ENCODE peak calls at places on chromosomes 12 and 14, in six cellular contexts. One of them, this sample, is unnamed.

GRCh38 chr14:51525705-51526104 is 126.0 kb upstream of the FRMD6 start:
- DNase-seq in pancreas: no peak
- DNase-seq in GM06990: no peak
- DNase-seq in AG09309: no peak
- DNase-seq in glutamatergic neuron: no peak
- DNase-seq in psoas muscle: no peak
- DNase-seq in this sample: no peak

GRCh38 chr12:64534672-64535199 is 75.6 kb upstream of the RASSF3 start:
- DNase-seq in pancreas: no peak
- DNase-seq in GM06990: no peak
- DNase-seq in AG09309: no peak
- DNase-seq in glutamatergic neuron: no peak
- DNase-seq in psoas muscle: no peak
- DNase-seq in this sample: no peak

GRCh38 chr12:17992002-17992656 is 97.9 kb downstream of the RERGL start:
- DNase-seq in pancreas: no peak
- DNase-seq in GM06990: no peak
- DNase-seq in AG09309: peak; percentile 21
- DNase-seq in glutamatergic neuron: peak; percentile 34
- DNase-seq in psoas muscle: no peak
- DNase-seq in this sample: peak; percentile 24

GRCh38 chr14:77866932-77867331 is 67.0 kb downstream of the ADCK1 start:
- DNase-seq in pancreas: no peak
- DNase-seq in GM06990: no peak
- DNase-seq in AG09309: no peak
- DNase-seq in glutamatergic neuron: no peak
- DNase-seq in psoas muscle: peak; percentile 29
- DNase-seq in this sample: no peak

GRCh38 chr14:40003773-40004172 is 571.5 kb upstream of the FBXO33 start:
- DNase-seq in pancreas: no peak
- DNase-seq in GM06990: no peak
- DNase-seq in AG09309: no peak
- DNase-seq in glutamatergic neuron: no peak
- DNase-seq in psoas muscle: no peak
- DNase-seq in this sample: no peak

GRCh38 chr14:55381040-55381439 is 30.6 kb downstream of the ATG14 start:
- DNase-seq in pancreas: no peak
- DNase-seq in GM06990: no peak
- DNase-seq in AG09309: no peak
- DNase-seq in glutamatergic neuron: no peak
- DNase-seq in psoas muscle: no peak
- DNase-seq in this sample: no peak

GRCh38 chr14:80300351-80300750 is 89.0 kb upstream of the DIO2 start:
- DNase-seq in pancreas: no peak
- DNase-seq in GM06990: no peak
- DNase-seq in AG09309: no peak
- DNase-seq in glutamatergic neuron: no peak
- DNase-seq in psoas muscle: no peak
- DNase-seq in this sample: no peak

GRCh38 chr14:103846569-103847438 is 571 bp downstream of the PPP1R13B start:
- DNase-seq in pancreas: peak; percentile 52
- DNase-seq in GM06990: peak; percentile 47
- DNase-seq in AG09309: no peak
- DNase-seq in glutamatergic neuron: peak; percentile 34
- DNase-seq in psoas muscle: peak; percentile 75
- DNase-seq in this sample: peak; percentile 66

GRCh38 chr14:73834258-73834620 is 17.4 kb upstream of the PTGR2 start:
- DNase-seq in pancreas: no peak
- DNase-seq in GM06990: no peak
- DNase-seq in AG09309: no peak
- DNase-seq in glutamatergic neuron: no peak
- DNase-seq in psoas muscle: no peak
- DNase-seq in this sample: no peak

GRCh38 chr12:18281941-18282340 is 20.6 kb downstream of the PIK3C2G start:
- DNase-seq in pancreas: no peak
- DNase-seq in GM06990: no peak
- DNase-seq in AG09309: no peak
- DNase-seq in glutamatergic neuron: no peak
- DNase-seq in psoas muscle: no peak
- DNase-seq in this sample: no peak

GRCh38 chr12:75294797-75295196 is 35.3 kb downstream of the CAPS2 start:
- DNase-seq in pancreas: no peak
- DNase-seq in GM06990: no peak
- DNase-seq in AG09309: no peak
- DNase-seq in glutamatergic neuron: no peak
- DNase-seq in psoas muscle: no peak
- DNase-seq in this sample: no peak

GRCh38 chr14:100864206-100864605 is 38.3 kb downstream of the MEG3 start:
- DNase-seq in pancreas: no peak
- DNase-seq in GM06990: no peak
- DNase-seq in AG09309: no peak
- DNase-seq in glutamatergic neuron: no peak
- DNase-seq in psoas muscle: no peak
- DNase-seq in this sample: no peak

GRCh38 chr12:20434993-20435392 is 66.7 kb downstream of the PDE3A start:
- DNase-seq in pancreas: no peak
- DNase-seq in GM06990: no peak
- DNase-seq in AG09309: no peak
- DNase-seq in glutamatergic neuron: no peak
- DNase-seq in psoas muscle: no peak
- DNase-seq in this sample: no peak

GRCh38 chr12:88519802-88520435 is 60.4 kb downstream of the KITLG start:
- DNase-seq in pancreas: no peak
- DNase-seq in GM06990: no peak
- DNase-seq in AG09309: no peak
- DNase-seq in glutamatergic neuron: no peak
- DNase-seq in psoas muscle: no peak
- DNase-seq in this sample: no peak

GRCh38 chr12:101647711-101648110 is 49.7 kb upstream of the CHPT1 start:
- DNase-seq in pancreas: no peak
- DNase-seq in GM06990: no peak
- DNase-seq in AG09309: no peak
- DNase-seq in glutamatergic neuron: no peak
- DNase-seq in psoas muscle: no peak
- DNase-seq in this sample: no peak

GRCh38 chr12:82862069-82862841 is 175.5 kb downstream of the TMTC2 start:
- DNase-seq in pancreas: no peak
- DNase-seq in GM06990: no peak
- DNase-seq in AG09309: peak; percentile 55
- DNase-seq in glutamatergic neuron: no peak
- DNase-seq in psoas muscle: no peak
- DNase-seq in this sample: no peak

GRCh38 chr14:104688755-104689619 is at the start of gene INF2:
- DNase-seq in pancreas: peak; percentile 63
- DNase-seq in GM06990: peak; percentile 66
- DNase-seq in AG09309: no peak
- DNase-seq in glutamatergic neuron: peak; percentile 37
- DNase-seq in psoas muscle: peak; percentile 76
- DNase-seq in this sample: peak; percentile 93

GRCh38 chr12:120956579-120957360 is 21.6 kb upstream of the HNF1A start:
- DNase-seq in pancreas: no peak
- DNase-seq in GM06990: no peak
- DNase-seq in AG09309: no peak
- DNase-seq in glutamatergic neuron: no peak
- DNase-seq in psoas muscle: no peak
- DNase-seq in this sample: no peak

GRCh38 chr12:112303004-112303403 is 79.2 kb downstream of the HECTD4 start:
- DNase-seq in pancreas: no peak
- DNase-seq in GM06990: peak; percentile 80
- DNase-seq in AG09309: peak; percentile 23
- DNase-seq in glutamatergic neuron: no peak
- DNase-seq in psoas muscle: no peak
- DNase-seq in this sample: peak; percentile 77

GRCh38 chr12:12804432-12804886 is 8.7 kb upstream of the DDX47 start:
- DNase-seq in pancreas: no peak
- DNase-seq in GM06990: no peak
- DNase-seq in AG09309: peak; percentile 80
- DNase-seq in glutamatergic neuron: no peak
- DNase-seq in psoas muscle: no peak
- DNase-seq in this sample: no peak

GRCh38 chr14:104117341-104118005 is 20.9 kb upstream of the KIF26A start:
- DNase-seq in pancreas: no peak
- DNase-seq in GM06990: no peak
- DNase-seq in AG09309: no peak
- DNase-seq in glutamatergic neuron: peak; percentile 19
- DNase-seq in psoas muscle: peak; percentile 42
- DNase-seq in this sample: no peak

GRCh38 chr14:42806909-42807315 is 1200.2 kb downstream of the LRFN5 start:
- DNase-seq in pancreas: no peak
- DNase-seq in GM06990: no peak
- DNase-seq in AG09309: no peak
- DNase-seq in glutamatergic neuron: no peak
- DNase-seq in psoas muscle: no peak
- DNase-seq in this sample: no peak

GRCh38 chr12:64187370-64187769 is 34.7 kb downstream of the KICS2 start:
- DNase-seq in pancreas: no peak
- DNase-seq in GM06990: no peak
- DNase-seq in AG09309: peak; percentile 24
- DNase-seq in glutamatergic neuron: no peak
- DNase-seq in psoas muscle: no peak
- DNase-seq in this sample: no peak

GRCh38 chr12:94566345-94566744 is 84.0 kb downstream of the TMCC3 start:
- DNase-seq in pancreas: no peak
- DNase-seq in GM06990: no peak
- DNase-seq in AG09309: no peak
- DNase-seq in glutamatergic neuron: no peak
- DNase-seq in psoas muscle: no peak
- DNase-seq in this sample: no peak

GRCh38 chr14:63179383-63179782 is 24.9 kb upstream of the RHOJ start:
- DNase-seq in pancreas: no peak
- DNase-seq in GM06990: no peak
- DNase-seq in AG09309: no peak
- DNase-seq in glutamatergic neuron: no peak
- DNase-seq in psoas muscle: peak; percentile 54
- DNase-seq in this sample: no peak

DNA sequence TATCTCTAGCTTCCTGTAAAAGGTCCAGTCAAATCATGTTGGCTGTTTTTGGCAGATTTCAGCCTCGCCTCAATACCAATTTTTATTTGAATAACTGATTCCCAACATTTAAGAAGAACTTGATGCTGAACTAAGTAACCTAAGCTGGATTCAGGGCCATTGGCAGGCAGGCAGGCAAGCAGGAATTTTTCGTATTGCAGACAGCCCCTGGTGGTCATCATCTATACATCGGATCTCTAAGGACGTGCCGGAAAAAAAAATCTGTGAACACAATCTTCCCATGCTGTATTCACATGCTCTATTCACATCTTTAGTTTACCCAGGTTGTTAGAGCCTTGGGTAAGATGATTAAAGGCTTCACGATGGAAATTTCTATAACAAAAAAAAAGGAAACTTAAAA is 7.0 kb downstream of the VCPKMT start:
- DNase-seq in pancreas: no peak
- DNase-seq in GM06990: no peak
- DNase-seq in AG09309: no peak
- DNase-seq in glutamatergic neuron: peak; percentile 27
- DNase-seq in psoas muscle: no peak
- DNase-seq in this sample: no peak
- TF ChIP-seq CTCF in pancreas: no peak
- TF ChIP-seq CTCF in GM06990: no peak
- TF ChIP-seq CTCF in AG09309: peak; percentile 22
- TF ChIP-seq CTCF in glutamatergic neuron: peak; percentile 65
- TF ChIP-seq CTCF in psoas muscle: no peak
- TF ChIP-seq CTCF in this sample: no peak

DNA sequence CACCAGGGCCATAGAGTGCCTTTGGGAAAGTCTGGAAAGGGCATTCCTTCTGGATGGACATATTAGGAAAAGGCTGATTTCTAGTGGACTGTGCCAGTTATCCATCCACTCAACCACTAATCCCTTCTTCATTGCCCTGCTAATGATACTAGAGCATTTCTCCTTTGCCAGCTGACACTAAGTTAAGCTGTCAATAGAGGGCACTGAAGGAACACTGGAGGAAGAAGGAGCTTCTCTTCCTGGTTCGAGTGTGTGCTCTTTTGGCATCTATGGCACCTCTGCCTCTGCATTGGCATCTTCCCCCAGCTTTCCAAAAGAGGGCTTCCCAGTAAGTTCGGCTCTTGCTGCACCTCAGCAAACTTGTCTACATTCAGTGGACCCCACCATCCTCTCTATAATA is 165.4 kb downstream of the DERA start:
- DNase-seq in pancreas: no peak
- DNase-seq in GM06990: no peak
- DNase-seq in AG09309: no peak
- DNase-seq in glutamatergic neuron: no peak
- DNase-seq in psoas muscle: no peak
- DNase-seq in this sample: peak; percentile 18
- TF ChIP-seq CTCF in pancreas: no peak
- TF ChIP-seq CTCF in GM06990: peak; percentile 52
- TF ChIP-seq CTCF in AG09309: peak; percentile 37
- TF ChIP-seq CTCF in glutamatergic neuron: no peak
- TF ChIP-seq CTCF in psoas muscle: no peak
- TF ChIP-seq CTCF in this sample: peak; percentile 39

DNA sequence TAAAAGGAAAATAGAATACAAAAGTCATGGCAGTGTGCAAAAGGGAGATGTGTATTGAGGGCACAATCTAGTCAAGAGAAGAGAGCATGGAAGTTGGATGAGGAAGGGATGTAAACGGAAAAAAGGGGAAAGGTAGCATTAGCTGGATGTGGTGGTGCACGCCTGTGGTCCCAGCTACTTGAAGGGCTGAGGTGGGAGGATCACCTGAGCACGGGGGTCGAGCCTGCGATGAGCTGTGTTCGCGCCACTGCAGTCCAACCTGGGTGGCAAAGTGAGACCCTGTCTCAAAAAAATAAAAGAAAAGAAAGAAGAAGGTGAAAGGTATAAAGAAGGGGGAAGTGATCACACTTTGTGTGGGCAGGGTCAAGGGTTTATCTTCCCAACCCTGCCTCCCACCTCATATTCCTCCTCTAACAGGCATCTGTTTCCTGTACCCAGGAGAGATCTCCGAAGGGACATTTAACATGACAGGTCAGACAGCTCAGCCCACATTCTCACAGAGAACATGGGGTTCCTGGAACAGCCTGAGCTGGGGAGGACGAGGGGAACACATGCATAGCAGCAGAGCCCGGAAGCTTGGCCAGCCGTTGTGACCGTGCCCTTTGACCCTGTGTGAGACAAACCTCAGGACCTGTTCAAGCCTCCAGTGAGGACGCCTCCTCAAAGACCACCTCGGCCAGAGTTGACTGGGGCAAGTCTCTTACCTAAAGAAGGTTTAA is 8.9 kb downstream of the RNASE11 start:
- DNase-seq in pancreas: no peak
- DNase-seq in GM06990: no peak
- DNase-seq in AG09309: no peak
- DNase-seq in glutamatergic neuron: no peak
- DNase-seq in psoas muscle: no peak
- DNase-seq in this sample: no peak
- TF ChIP-seq CTCF in pancreas: no peak
- TF ChIP-seq CTCF in GM06990: no peak
- TF ChIP-seq CTCF in AG09309: no peak
- TF ChIP-seq CTCF in glutamatergic neuron: no peak
- TF ChIP-seq CTCF in psoas muscle: no peak
- TF ChIP-seq CTCF in this sample: no peak

DNA sequence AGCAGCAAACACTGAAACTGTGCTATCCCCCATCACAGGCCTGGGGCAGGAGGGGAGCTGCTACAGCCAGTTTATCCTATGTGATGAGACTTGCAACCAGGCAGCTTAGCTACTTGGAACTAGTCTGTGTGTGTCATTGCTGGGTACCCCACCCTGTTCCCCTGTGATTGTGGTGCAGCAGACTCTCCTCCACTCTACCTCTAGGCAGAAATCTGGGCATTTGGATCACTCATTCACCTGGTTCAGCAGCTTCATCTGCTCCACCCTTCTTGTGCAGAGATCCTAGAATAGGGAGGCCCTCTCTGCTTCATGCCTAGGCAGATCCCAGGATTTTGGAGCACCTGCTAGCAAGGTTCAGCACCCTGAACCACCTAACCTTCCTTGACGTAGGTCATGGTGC is 8.8 kb downstream of the TAS2R13 start:
- DNase-seq in pancreas: no peak
- DNase-seq in GM06990: no peak
- DNase-seq in AG09309: no peak
- DNase-seq in glutamatergic neuron: no peak
- DNase-seq in psoas muscle: no peak
- DNase-seq in this sample: no peak
- TF ChIP-seq CTCF in pancreas: no peak
- TF ChIP-seq CTCF in GM06990: no peak
- TF ChIP-seq CTCF in AG09309: no peak
- TF ChIP-seq CTCF in glutamatergic neuron: no peak
- TF ChIP-seq CTCF in psoas muscle: no peak
- TF ChIP-seq CTCF in this sample: no peak